ENCODE peak calls at places on chromosomes 7 and 10, in five cellular contexts. One of them, this sample, is unnamed.

GRCh38 chr7:92135100-92135429 is 788 bp upstream of the CYP51A1 start:
- DNase-seq in neural progenitor cell: peak; percentile 59
- DNase-seq in IMR-90: no peak
- DNase-seq in MM.1S: peak; percentile 23
- DNase-seq in endothelial cell of umbilical vein: no peak
- DNase-seq in this sample: no peak

GRCh38 chr7:158649279-158649678 is 55.3 kb downstream of the NCAPG2 start:
- DNase-seq in IMR-90: peak; percentile 94
- DNase-seq in endothelial cell of umbilical vein: peak; percentile 77
- DNase-seq in MM.1S: no peak
- DNase-seq in neural progenitor cell: no peak
- DNase-seq in this sample: peak; percentile 60

GRCh38 chr10:804787-805634 is 115.5 kb upstream of the DIP2C start:
- DNase-seq in IMR-90: no peak
- DNase-seq in endothelial cell of umbilical vein: no peak
- DNase-seq in MM.1S: no peak
- DNase-seq in neural progenitor cell: no peak
- DNase-seq in this sample: no peak

GRCh38 chr7:91293840-91294239 is 29.6 kb downstream of the FZD1 start:
- DNase-seq in neural progenitor cell: no peak
- DNase-seq in MM.1S: no peak
- DNase-seq in IMR-90: no peak
- DNase-seq in endothelial cell of umbilical vein: no peak
- DNase-seq in this sample: peak; percentile 12

GRCh38 chr10:101682172-101682825 is 12.7 kb downstream of the FBXW4 start:
- DNase-seq in neural progenitor cell: no peak
- DNase-seq in IMR-90: no peak
- DNase-seq in endothelial cell of umbilical vein: peak; percentile 38
- DNase-seq in MM.1S: no peak
- DNase-seq in this sample: no peak

GRCh38 chr7:138387755-138388475 is 72.1 kb upstream of the TRIM24 start:
- DNase-seq in neural progenitor cell: no peak
- DNase-seq in IMR-90: no peak
- DNase-seq in MM.1S: no peak
- DNase-seq in endothelial cell of umbilical vein: no peak
- DNase-seq in this sample: peak; percentile 21

GRCh38 chr10:118042827-118043242 is 3.9 kb downstream of the RAB11FIP2 start:
- DNase-seq in endothelial cell of umbilical vein: peak; percentile 24
- DNase-seq in neural progenitor cell: no peak
- DNase-seq in IMR-90: no peak
- DNase-seq in MM.1S: no peak
- DNase-seq in this sample: no peak

GRCh38 chr10:93757136-93757535 is 600 bp upstream of the LGI1 start:
- DNase-seq in neural progenitor cell: peak; percentile 39
- DNase-seq in MM.1S: no peak
- DNase-seq in endothelial cell of umbilical vein: no peak
- DNase-seq in IMR-90: no peak
- DNase-seq in this sample: no peak

GRCh38 chr10:76333801-76334200 is 902.4 kb downstream of the LRMDA start:
- DNase-seq in endothelial cell of umbilical vein: no peak
- DNase-seq in MM.1S: no peak
- DNase-seq in neural progenitor cell: peak; percentile 48
- DNase-seq in IMR-90: no peak
- DNase-seq in this sample: no peak

GRCh38 chr7:92763636-92764423 is 72.5 kb downstream of the CDK6 start:
- DNase-seq in IMR-90: peak; percentile 81
- DNase-seq in neural progenitor cell: peak; percentile 64
- DNase-seq in endothelial cell of umbilical vein: peak; percentile 27
- DNase-seq in MM.1S: no peak
- DNase-seq in this sample: peak; percentile 97

GRCh38 chr10:4344544-4344994 is 481.4 kb upstream of the AKR1E2 start:
- DNase-seq in neural progenitor cell: no peak
- DNase-seq in endothelial cell of umbilical vein: no peak
- DNase-seq in IMR-90: peak; percentile 100
- DNase-seq in MM.1S: no peak
- DNase-seq in this sample: peak; percentile 99

GRCh38 chr7:96508371-96508770 is 186.5 kb upstream of the SLC25A13 start:
- DNase-seq in endothelial cell of umbilical vein: no peak
- DNase-seq in IMR-90: no peak
- DNase-seq in neural progenitor cell: no peak
- DNase-seq in MM.1S: no peak
- DNase-seq in this sample: peak; percentile 70

GRCh38 chr7:136033413-136034031 is 56.4 kb upstream of the MTPN start:
- DNase-seq in neural progenitor cell: no peak
- DNase-seq in IMR-90: no peak
- DNase-seq in MM.1S: no peak
- DNase-seq in endothelial cell of umbilical vein: no peak
- DNase-seq in this sample: no peak

GRCh38 chr10:68735119-68735518 is 14.1 kb downstream of the CCAR1 start:
- DNase-seq in MM.1S: no peak
- DNase-seq in endothelial cell of umbilical vein: no peak
- DNase-seq in IMR-90: no peak
- DNase-seq in neural progenitor cell: no peak
- DNase-seq in this sample: no peak

GRCh38 chr10:63582686-63583085 is 61.5 kb downstream of the REEP3 start:
- DNase-seq in neural progenitor cell: no peak
- DNase-seq in IMR-90: no peak
- DNase-seq in endothelial cell of umbilical vein: no peak
- DNase-seq in MM.1S: no peak
- DNase-seq in this sample: no peak

GRCh38 chr10:98316661-98317060 is 48.7 kb upstream of the LOXL4 start:
- DNase-seq in MM.1S: no peak
- DNase-seq in neural progenitor cell: no peak
- DNase-seq in endothelial cell of umbilical vein: peak; percentile 82
- DNase-seq in IMR-90: peak; percentile 67
- DNase-seq in this sample: peak; percentile 49

GRCh38 chr7:47765373-47765979 is 182.8 kb downstream of the PKD1L1 start:
- DNase-seq in neural progenitor cell: no peak
- DNase-seq in MM.1S: no peak
- DNase-seq in IMR-90: no peak
- DNase-seq in endothelial cell of umbilical vein: peak; percentile 54
- DNase-seq in this sample: no peak

GRCh38 chr7:21548491-21548890 is 5.7 kb downstream of the DNAH11 start:
- DNase-seq in neural progenitor cell: no peak
- DNase-seq in MM.1S: no peak
- DNase-seq in endothelial cell of umbilical vein: no peak
- DNase-seq in IMR-90: no peak
- DNase-seq in this sample: peak; percentile 14

GRCh38 chr10:15879058-15879457 is 18.8 kb upstream of the MINDY3 start:
- DNase-seq in neural progenitor cell: peak; percentile 27
- DNase-seq in MM.1S: peak; percentile 45
- DNase-seq in IMR-90: peak; percentile 40
- DNase-seq in endothelial cell of umbilical vein: peak; percentile 66
- DNase-seq in this sample: no peak

GRCh38 chr7:80821781-80822180 is 97.1 kb downstream of the SEMA3C start:
- DNase-seq in endothelial cell of umbilical vein: no peak
- DNase-seq in MM.1S: no peak
- DNase-seq in IMR-90: no peak
- DNase-seq in neural progenitor cell: no peak
- DNase-seq in this sample: no peak

GRCh38 chr10:6062101-6062771 is at the start of gene IL2RA:
- DNase-seq in MM.1S: no peak
- DNase-seq in endothelial cell of umbilical vein: no peak
- DNase-seq in IMR-90: no peak
- DNase-seq in neural progenitor cell: no peak
- DNase-seq in this sample: no peak

GRCh38 chr7:96723622-96724021 is 14.0 kb upstream of the SEM1 start:
- DNase-seq in IMR-90: no peak
- DNase-seq in neural progenitor cell: no peak
- DNase-seq in endothelial cell of umbilical vein: no peak
- DNase-seq in MM.1S: no peak
- DNase-seq in this sample: peak; percentile 70

GRCh38 chr10:83678850-83679249 is 460.5 kb upstream of the GHITM start:
- DNase-seq in MM.1S: no peak
- DNase-seq in neural progenitor cell: no peak
- DNase-seq in endothelial cell of umbilical vein: no peak
- DNase-seq in IMR-90: no peak
- DNase-seq in this sample: no peak

GRCh38 chr10:23432161-23432560 is 6.7 kb upstream of the OTUD1 start:
- DNase-seq in IMR-90: no peak
- DNase-seq in neural progenitor cell: no peak
- DNase-seq in endothelial cell of umbilical vein: no peak
- DNase-seq in MM.1S: no peak
- DNase-seq in this sample: peak; percentile 16

GRCh38 chr7:94393251-94393758 is 1.4 kb upstream of the COL1A2 start:
- DNase-seq in IMR-90: peak; percentile 56
- DNase-seq in endothelial cell of umbilical vein: no peak
- DNase-seq in MM.1S: no peak
- DNase-seq in neural progenitor cell: peak; percentile 65
- DNase-seq in this sample: no peak

GRCh38 chr10:113252650-113253560 is 299.9 kb upstream of the HABP2 start:
- DNase-seq in MM.1S: no peak
- DNase-seq in endothelial cell of umbilical vein: no peak
- DNase-seq in IMR-90: no peak
- DNase-seq in neural progenitor cell: peak; percentile 57
- DNase-seq in this sample: no peak

GRCh38 chr10:86687750-86688149 is 19.4 kb downstream of the LDB3 start:
- DNase-seq in MM.1S: no peak
- DNase-seq in neural progenitor cell: no peak
- DNase-seq in endothelial cell of umbilical vein: no peak
- DNase-seq in IMR-90: peak; percentile 82
- DNase-seq in this sample: no peak

GRCh38 chr10:54063514-54063913 is 737.5 kb downstream of the PCDH15 start:
- DNase-seq in neural progenitor cell: no peak
- DNase-seq in IMR-90: no peak
- DNase-seq in MM.1S: no peak
- DNase-seq in endothelial cell of umbilical vein: no peak
- DNase-seq in this sample: no peak

GRCh38 chr7:86784765-86785164 is 141.1 kb downstream of the GRM3 start:
- DNase-seq in IMR-90: no peak
- DNase-seq in neural progenitor cell: no peak
- DNase-seq in MM.1S: no peak
- DNase-seq in endothelial cell of umbilical vein: no peak
- DNase-seq in this sample: no peak
- H2AFZ ChIP-seq in IMR-90: no peak overlapping the region
- H2AFZ ChIP-seq in neural progenitor cell: no peak overlapping the region
- H2AFZ ChIP-seq in MM.1S: no peak overlapping the region
- H2AFZ ChIP-seq in endothelial cell of umbilical vein: no peak overlapping the region
- H2AFZ ChIP-seq in this sample: no peak overlapping the region

DNA sequence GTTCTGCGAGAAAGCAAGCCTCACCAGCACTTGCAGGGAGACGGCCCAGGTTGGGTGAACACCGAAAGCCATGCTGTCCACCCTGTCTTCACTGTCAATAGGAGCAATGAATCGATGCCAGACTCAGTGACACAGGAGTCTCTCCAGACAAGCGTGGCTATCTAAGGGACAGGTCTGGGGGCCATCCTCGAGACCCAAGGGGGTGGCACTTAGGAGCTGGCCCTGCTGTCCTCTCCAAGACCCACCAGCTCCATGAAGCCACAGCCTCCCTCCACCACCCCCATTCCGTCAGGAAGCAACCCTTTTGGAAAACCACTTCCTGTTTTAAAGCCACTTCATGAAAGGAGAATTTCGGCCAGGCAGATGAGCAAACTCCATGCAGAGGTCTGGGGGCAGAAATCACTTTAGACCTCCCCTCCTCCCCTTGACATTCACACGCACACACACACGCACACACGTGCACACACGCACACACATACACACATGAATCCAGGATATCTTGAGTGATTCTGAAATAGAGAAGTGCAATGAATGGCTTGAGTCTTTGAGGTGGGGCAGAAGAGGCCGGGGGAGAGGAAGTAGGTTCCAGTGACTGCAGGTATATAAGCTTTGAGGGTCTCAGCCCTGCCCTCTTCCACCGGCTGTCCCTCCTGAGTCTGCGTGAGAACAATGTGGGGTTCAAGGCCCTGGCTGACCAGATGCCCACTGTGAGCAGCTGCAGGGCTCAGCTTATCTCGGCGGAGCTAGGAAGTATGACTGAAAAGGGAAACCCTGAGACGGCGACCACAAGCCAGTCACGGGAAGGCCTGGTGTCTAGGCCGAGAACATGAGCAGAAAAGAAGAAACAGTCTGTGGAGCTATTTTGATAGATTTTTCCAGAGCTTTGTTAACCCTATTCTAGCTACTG is 25.0 kb downstream of the RGS10 start:
- DNase-seq in IMR-90: peak; percentile 63
- DNase-seq in MM.1S: no peak
- DNase-seq in neural progenitor cell: no peak
- DNase-seq in endothelial cell of umbilical vein: no peak
- DNase-seq in this sample: no peak
- H2AFZ ChIP-seq in IMR-90: peak overlapping the region; percentile 69
- H2AFZ ChIP-seq in MM.1S: peak overlapping the region; percentile 52
- H2AFZ ChIP-seq in neural progenitor cell: no peak overlapping the region
- H2AFZ ChIP-seq in endothelial cell of umbilical vein: peak overlapping the region; percentile 41
- H2AFZ ChIP-seq in this sample: no peak overlapping the region

GRCh38 chr10:17219024-17219423 is 9.0 kb upstream of the VIM start:
- DNase-seq in endothelial cell of umbilical vein: no peak
- DNase-seq in MM.1S: no peak
- DNase-seq in neural progenitor cell: no peak
- DNase-seq in IMR-90: peak; percentile 80
- DNase-seq in this sample: peak; percentile 39

GRCh38 chr10:17217661-17218306 is 10.3 kb upstream of the VIM start:
- DNase-seq in endothelial cell of umbilical vein: no peak
- DNase-seq in neural progenitor cell: no peak
- DNase-seq in MM.1S: no peak
- DNase-seq in IMR-90: peak; percentile 89
- DNase-seq in this sample: peak; percentile 75

GRCh38 chr10:17222329-17222728 is 5.7 kb upstream of the VIM start:
- DNase-seq in endothelial cell of umbilical vein: no peak
- DNase-seq in neural progenitor cell: no peak
- DNase-seq in IMR-90: no peak
- DNase-seq in MM.1S: no peak
- DNase-seq in this sample: no peak

GRCh38 chr10:17216901-17217395 is 11.1 kb upstream of the VIM start:
- DNase-seq in neural progenitor cell: no peak
- DNase-seq in IMR-90: no peak
- DNase-seq in endothelial cell of umbilical vein: no peak
- DNase-seq in MM.1S: no peak
- DNase-seq in this sample: no peak

GRCh38 chr10:17220652-17221100 is 7.4 kb upstream of the VIM start:
- DNase-seq in endothelial cell of umbilical vein: no peak
- DNase-seq in MM.1S: no peak
- DNase-seq in neural progenitor cell: no peak
- DNase-seq in IMR-90: peak; percentile 28
- DNase-seq in this sample: no peak
- H2AFZ ChIP-seq in endothelial cell of umbilical vein: no peak overlapping the region
- H2AFZ ChIP-seq in MM.1S: no peak overlapping the region
- H2AFZ ChIP-seq in neural progenitor cell: no peak overlapping the region
- H2AFZ ChIP-seq in IMR-90: no peak overlapping the region
- H2AFZ ChIP-seq in this sample: no peak overlapping the region

DNA sequence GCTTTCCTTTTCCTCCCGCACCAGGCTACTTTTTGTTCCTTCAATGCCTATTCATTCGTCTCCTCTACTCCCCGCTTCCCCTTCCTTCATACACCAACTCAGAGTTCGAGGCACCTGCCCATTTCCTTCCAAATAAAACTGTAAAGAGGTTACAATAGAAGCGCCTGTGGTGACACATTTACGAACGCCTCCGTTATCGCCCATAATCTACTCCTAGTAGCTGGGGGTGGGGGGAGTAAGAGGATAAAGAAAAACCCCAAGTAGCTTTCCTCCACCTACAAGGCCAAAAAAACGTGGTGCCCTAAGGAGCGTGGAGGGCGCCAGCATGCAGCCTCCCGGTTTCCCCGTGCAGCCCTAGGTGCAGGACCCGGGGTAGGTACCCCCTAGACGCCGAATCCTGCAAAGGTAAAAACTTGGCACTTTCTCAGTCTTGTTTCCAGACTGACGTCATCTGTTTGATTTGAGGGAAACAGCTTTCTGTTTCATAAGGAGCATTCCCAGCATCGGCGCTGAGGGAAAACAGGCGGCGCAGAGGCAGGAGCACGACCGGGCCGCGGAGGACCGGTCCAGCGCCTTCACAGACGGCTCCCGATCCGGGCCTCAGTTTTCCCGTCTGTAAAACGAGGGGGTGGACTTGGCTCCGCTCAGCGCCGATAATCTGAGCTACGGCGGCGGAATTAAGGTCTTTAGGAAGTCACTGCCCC is 922 bp downstream of the PPA1 start:
- DNase-seq in neural progenitor cell: peak; percentile 60
- DNase-seq in endothelial cell of umbilical vein: peak; percentile 74
- DNase-seq in IMR-90: peak; percentile 60
- DNase-seq in MM.1S: peak; percentile 39
- DNase-seq in this sample: peak; percentile 72
- H2AFZ ChIP-seq in neural progenitor cell: peak overlapping the region; percentile 69
- H2AFZ ChIP-seq in endothelial cell of umbilical vein: peak overlapping the region; percentile 93
- H2AFZ ChIP-seq in IMR-90: peak overlapping the region; percentile 99
- H2AFZ ChIP-seq in MM.1S: peak overlapping the region; percentile 33
- H2AFZ ChIP-seq in this sample: peak overlapping the region; percentile 93